ENCODE peak calls at places on chromosomes 16 and 17, in six cellular contexts. One of them, this sample, is unnamed.
A peak's percentile ranks its signal among the peaks of the same experiment; 100 is the strongest.

GRCh38 chr16:87314990-87315420 is 2.2 kb downstream of the C16orf95 start:
- DNase-seq in endothelial cell of umbilical vein: no peak
- DNase-seq in A549: no peak
- DNase-seq in H1: no peak
- DNase-seq in GM12878: no peak
- DNase-seq in K562: no peak
- DNase-seq in this sample: no peak

GRCh38 chr16:83762141-83763024 is 45.4 kb upstream of the HSBP1 start:
- DNase-seq in endothelial cell of umbilical vein: no peak
- DNase-seq in A549: no peak
- DNase-seq in H1: no peak
- DNase-seq in GM12878: no peak
- DNase-seq in K562: no peak
- DNase-seq in this sample: no peak

GRCh38 chr17:46964315-46965265 is 14.5 kb downstream of the RPRML start:
- DNase-seq in endothelial cell of umbilical vein: no peak
- DNase-seq in A549: no peak
- DNase-seq in H1: peak; percentile 66
- DNase-seq in GM12878: no peak
- DNase-seq in K562: peak; percentile 49
- DNase-seq in this sample: peak; percentile 47

GRCh38 chr16:85845276-85845675 is 45.8 kb downstream of the COX4I1 start:
- DNase-seq in endothelial cell of umbilical vein: no peak
- DNase-seq in A549: no peak
- DNase-seq in H1: no peak
- DNase-seq in GM12878: no peak
- DNase-seq in K562: no peak
- DNase-seq in this sample: no peak

GRCh38 chr17:35731239-35731931 is at the start of gene RASL10B:
- DNase-seq in endothelial cell of umbilical vein: peak; percentile 28
- DNase-seq in A549: no peak
- DNase-seq in H1: peak; percentile 85
- DNase-seq in GM12878: no peak
- DNase-seq in K562: peak; percentile 56
- DNase-seq in this sample: peak; percentile 42

GRCh38 chr17:27384721-27385120 is 71.5 kb upstream of the KSR1 start:
- DNase-seq in endothelial cell of umbilical vein: no peak
- DNase-seq in A549: no peak
- DNase-seq in H1: no peak
- DNase-seq in GM12878: no peak
- DNase-seq in K562: no peak
- DNase-seq in this sample: no peak

GRCh38 chr16:48597563-48598392 is 12.2 kb downstream of the N4BP1 start:
- DNase-seq in endothelial cell of umbilical vein: peak; percentile 46
- DNase-seq in A549: no peak
- DNase-seq in H1: no peak
- DNase-seq in GM12878: no peak
- DNase-seq in K562: no peak
- DNase-seq in this sample: peak; percentile 54

GRCh38 chr16:11181889-11182279 is 74.1 kb downstream of the SOCS1 start:
- DNase-seq in endothelial cell of umbilical vein: no peak
- DNase-seq in A549: no peak
- DNase-seq in H1: no peak
- DNase-seq in GM12878: peak; percentile 64
- DNase-seq in K562: no peak
- DNase-seq in this sample: peak; percentile 61

GRCh38 chr16:8998114-8998513 is 34.4 kb upstream of the USP7 start:
- DNase-seq in endothelial cell of umbilical vein: no peak
- DNase-seq in A549: no peak
- DNase-seq in H1: no peak
- DNase-seq in GM12878: no peak
- DNase-seq in K562: no peak
- DNase-seq in this sample: peak; percentile 55

GRCh38 chr17:80863626-80864025 is 128.0 kb upstream of the CHMP6 start:
- DNase-seq in endothelial cell of umbilical vein: no peak
- DNase-seq in A549: no peak
- DNase-seq in H1: no peak
- DNase-seq in GM12878: no peak
- DNase-seq in K562: no peak
- DNase-seq in this sample: no peak

DNA sequence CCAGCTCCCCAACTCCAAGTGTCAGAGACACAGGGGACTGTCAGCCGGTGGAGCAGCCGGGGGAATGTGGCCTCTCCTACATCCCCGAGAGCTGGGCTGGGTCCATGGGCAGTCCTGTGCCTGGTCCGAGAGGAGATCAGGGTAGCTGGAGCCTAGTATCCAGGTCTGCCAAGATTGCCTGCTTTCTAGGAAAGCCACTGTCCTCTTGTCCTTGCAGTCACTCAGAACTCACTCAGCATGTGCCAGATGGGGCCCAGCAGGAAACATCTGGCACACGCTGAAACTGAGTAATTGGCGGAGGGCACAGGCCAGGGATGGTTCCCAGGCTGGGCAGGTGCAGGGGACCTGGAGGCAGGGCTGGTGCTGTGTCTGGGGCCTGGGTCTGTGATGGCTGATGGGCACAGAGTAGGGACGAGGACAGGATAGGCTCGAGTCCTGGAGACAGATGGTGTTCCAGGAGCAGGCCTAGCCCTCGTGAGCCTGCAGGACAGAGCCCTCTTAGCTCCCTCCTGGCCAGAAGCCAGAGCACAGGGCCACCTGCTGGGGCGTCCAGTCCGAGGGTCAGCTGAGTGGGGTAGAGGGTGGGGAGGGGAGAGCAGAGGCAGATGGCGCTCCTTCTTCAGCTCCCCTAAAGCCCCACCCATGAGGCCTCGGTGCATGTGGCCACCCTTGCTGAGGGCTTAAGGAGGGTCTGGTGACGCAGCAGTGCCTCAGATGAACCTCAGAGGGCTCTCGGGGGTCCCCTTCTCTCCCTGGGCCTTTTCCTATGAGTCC is 31.1 kb downstream of the ADCY7 start:
- DNase-seq in endothelial cell of umbilical vein: no peak
- DNase-seq in A549: no peak
- DNase-seq in H1: no peak
- DNase-seq in GM12878: no peak
- DNase-seq in K562: no peak
- DNase-seq in this sample: no peak
- H3K4me3 ChIP-seq in endothelial cell of umbilical vein: no peak overlapping the region
- H3K4me3 ChIP-seq in A549: no peak overlapping the region
- H3K4me3 ChIP-seq in H1: no peak overlapping the region
- H3K4me3 ChIP-seq in GM12878: no peak overlapping the region
- H3K4me3 ChIP-seq in K562: no peak overlapping the region
- H3K4me3 ChIP-seq in this sample: no peak overlapping the region

GRCh38 chr17:73133911-73134649 is 30.7 kb upstream of the SSTR2 start:
- DNase-seq in endothelial cell of umbilical vein: no peak
- DNase-seq in A549: no peak
- DNase-seq in H1: no peak
- DNase-seq in GM12878: no peak
- DNase-seq in K562: no peak
- DNase-seq in this sample: peak; percentile 36

GRCh38 chr17:73138541-73139138 is 26.2 kb upstream of the SSTR2 start:
- DNase-seq in endothelial cell of umbilical vein: no peak
- DNase-seq in A549: no peak
- DNase-seq in H1: no peak
- DNase-seq in GM12878: no peak
- DNase-seq in K562: no peak
- DNase-seq in this sample: no peak

GRCh38 chr17:73137376-73137775 is 27.4 kb upstream of the SSTR2 start:
- DNase-seq in endothelial cell of umbilical vein: no peak
- DNase-seq in A549: no peak
- DNase-seq in H1: no peak
- DNase-seq in GM12878: no peak
- DNase-seq in K562: peak; percentile 18
- DNase-seq in this sample: no peak

GRCh38 chr17:73139296-73139695 is 25.5 kb upstream of the SSTR2 start:
- DNase-seq in endothelial cell of umbilical vein: no peak
- DNase-seq in A549: no peak
- DNase-seq in H1: no peak
- DNase-seq in GM12878: no peak
- DNase-seq in K562: no peak
- DNase-seq in this sample: no peak

DNA sequence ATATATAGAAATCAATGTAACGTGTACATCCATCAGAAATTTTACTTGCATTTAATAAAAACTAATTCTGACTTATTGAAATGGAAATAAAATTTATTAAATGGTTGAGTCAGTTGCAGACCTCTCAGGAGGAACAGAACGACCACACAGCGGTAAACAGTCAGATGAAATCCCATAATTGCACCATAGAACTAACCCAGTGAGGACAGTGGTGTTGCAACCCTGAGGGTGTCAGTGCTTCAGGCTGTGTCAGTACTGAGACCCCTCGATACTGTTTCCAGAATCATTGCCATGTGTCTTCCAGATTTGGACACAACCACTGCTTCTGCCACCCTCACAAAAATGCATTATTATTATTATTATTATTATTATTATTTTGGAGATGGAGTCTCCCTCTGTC is 29.0 kb upstream of the SSTR2 start:
- DNase-seq in endothelial cell of umbilical vein: no peak
- DNase-seq in A549: no peak
- DNase-seq in H1: no peak
- DNase-seq in GM12878: no peak
- DNase-seq in K562: no peak
- DNase-seq in this sample: peak; percentile 86
- TF ChIP-seq MAX in endothelial cell of umbilical vein: no peak
- TF ChIP-seq MAX in A549: no peak
- TF ChIP-seq MAX in H1: no peak
- TF ChIP-seq MAX in GM12878: no peak
- TF ChIP-seq MAX in K562: no peak
- TF ChIP-seq MAX in this sample: peak; percentile 28

GRCh38 chr16:28880589-28880915 is 2.3 kb downstream of the ATP2A1 start:
- DNase-seq in endothelial cell of umbilical vein: no peak
- DNase-seq in A549: no peak
- DNase-seq in H1: no peak
- DNase-seq in GM12878: no peak
- DNase-seq in K562: no peak
- DNase-seq in this sample: no peak
- H3K4me3 ChIP-seq in endothelial cell of umbilical vein: no peak overlapping the region
- H3K4me3 ChIP-seq in A549: no peak overlapping the region
- H3K4me3 ChIP-seq in H1: peak overlapping the region; percentile 51
- H3K4me3 ChIP-seq in GM12878: peak overlapping the region; percentile 40
- H3K4me3 ChIP-seq in K562: peak overlapping the region; percentile 82
- H3K4me3 ChIP-seq in this sample: no peak overlapping the region

GRCh38 chr17:83062011-83062817 is 17.2 kb upstream of the METRNL start:
- DNase-seq in endothelial cell of umbilical vein: no peak
- DNase-seq in A549: no peak
- DNase-seq in H1: peak; percentile 36
- DNase-seq in GM12878: no peak
- DNase-seq in K562: no peak
- DNase-seq in this sample: no peak
- TF ChIP-seq MAX in endothelial cell of umbilical vein: no peak
- TF ChIP-seq MAX in A549: no peak
- TF ChIP-seq MAX in H1: no peak
- TF ChIP-seq MAX in GM12878: no peak
- TF ChIP-seq MAX in K562: no peak
- TF ChIP-seq MAX in this sample: no peak

GRCh38 chr16:252366-253337 is 18.0 kb downstream of the FAM234A start:
- DNase-seq in endothelial cell of umbilical vein: peak; percentile 53
- DNase-seq in A549: no peak
- DNase-seq in H1: no peak
- DNase-seq in GM12878: peak; percentile 40
- DNase-seq in K562: peak; percentile 86
- DNase-seq in this sample: no peak
- H3K4me3 ChIP-seq in endothelial cell of umbilical vein: no peak overlapping the region
- H3K4me3 ChIP-seq in A549: no peak overlapping the region
- H3K4me3 ChIP-seq in H1: no peak overlapping the region
- H3K4me3 ChIP-seq in GM12878: peak overlapping the region; percentile 45
- H3K4me3 ChIP-seq in K562: no peak overlapping the region
- H3K4me3 ChIP-seq in this sample: no peak overlapping the region

GRCh38 chr16:79970091-79970490 is 369.6 kb upstream of the MAF start:
- DNase-seq in endothelial cell of umbilical vein: no peak
- DNase-seq in A549: no peak
- DNase-seq in H1: no peak
- DNase-seq in GM12878: no peak
- DNase-seq in K562: no peak
- DNase-seq in this sample: no peak
- TF ChIP-seq MAX in endothelial cell of umbilical vein: no peak
- TF ChIP-seq MAX in A549: no peak
- TF ChIP-seq MAX in H1: no peak
- TF ChIP-seq MAX in GM12878: no peak
- TF ChIP-seq MAX in K562: no peak
- TF ChIP-seq MAX in this sample: no peak

DNA sequence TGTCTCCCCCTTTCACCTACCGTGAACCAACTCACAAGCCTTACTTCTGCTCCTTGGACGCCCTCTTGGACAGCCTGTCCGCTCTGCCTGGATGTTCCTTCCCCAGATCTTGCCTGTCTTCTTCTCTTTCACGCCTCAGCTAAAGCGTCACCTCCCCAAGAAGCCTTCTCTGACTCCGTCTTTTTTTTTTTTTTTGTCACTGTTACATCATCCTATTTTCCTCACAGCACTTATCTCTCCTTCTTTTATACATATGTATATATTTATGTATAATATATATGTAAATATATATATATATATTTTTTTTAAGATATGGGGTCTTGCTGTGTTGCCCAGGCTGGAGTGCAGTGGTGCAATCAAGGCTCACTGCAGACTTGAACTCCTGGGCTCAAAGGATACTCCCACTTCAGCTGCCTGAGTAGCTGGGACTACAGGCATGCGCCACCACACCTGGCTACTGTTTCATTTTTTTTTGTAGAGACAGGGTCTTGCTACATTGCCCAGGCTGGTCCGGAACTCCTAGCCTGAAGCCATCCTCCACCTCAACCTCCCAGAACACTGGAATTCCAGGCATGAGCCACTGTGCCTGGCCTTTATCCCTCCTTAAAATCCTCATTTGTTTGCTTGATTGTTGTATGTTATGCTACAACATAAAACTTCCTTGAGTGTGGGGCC is 16.5 kb upstream of the AKTIP start:
- DNase-seq in endothelial cell of umbilical vein: no peak
- DNase-seq in A549: no peak
- DNase-seq in H1: no peak
- DNase-seq in GM12878: no peak
- DNase-seq in K562: no peak
- DNase-seq in this sample: no peak
- H3K4me3 ChIP-seq in endothelial cell of umbilical vein: no peak overlapping the region
- H3K4me3 ChIP-seq in A549: no peak overlapping the region
- H3K4me3 ChIP-seq in H1: no peak overlapping the region
- H3K4me3 ChIP-seq in GM12878: peak overlapping the region; percentile 44
- H3K4me3 ChIP-seq in K562: no peak overlapping the region
- H3K4me3 ChIP-seq in this sample: no peak overlapping the region

DNA sequence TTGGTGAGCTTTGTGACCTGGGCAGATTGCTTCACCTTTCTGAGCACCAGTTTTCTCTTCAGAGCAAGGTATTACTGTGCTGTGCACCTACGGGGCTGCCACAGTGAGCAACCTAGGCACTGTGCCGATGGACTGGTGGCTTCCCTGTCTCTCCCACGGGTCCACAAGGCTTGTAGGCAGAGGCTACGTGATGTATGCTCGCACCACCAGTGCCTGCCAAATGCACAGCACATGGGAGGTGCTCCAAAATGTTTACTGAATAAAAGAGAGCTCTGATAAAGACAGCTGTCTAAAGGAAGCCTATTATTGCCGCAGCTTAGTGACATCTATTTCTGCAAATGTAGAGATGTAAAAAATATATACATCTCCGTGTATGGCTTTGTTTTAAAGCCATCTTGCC is 139.2 kb downstream of the CDK5R1 start:
- DNase-seq in endothelial cell of umbilical vein: no peak
- DNase-seq in A549: no peak
- DNase-seq in H1: no peak
- DNase-seq in GM12878: no peak
- DNase-seq in K562: no peak
- DNase-seq in this sample: no peak
- TF ChIP-seq MAX in endothelial cell of umbilical vein: no peak
- TF ChIP-seq MAX in A549: no peak
- TF ChIP-seq MAX in H1: no peak
- TF ChIP-seq MAX in GM12878: no peak
- TF ChIP-seq MAX in K562: no peak
- TF ChIP-seq MAX in this sample: no peak

GRCh38 chr17:41440531-41441033 is at the start of gene KRT38:
- DNase-seq in endothelial cell of umbilical vein: no peak
- DNase-seq in A549: no peak
- DNase-seq in H1: no peak
- DNase-seq in GM12878: no peak
- DNase-seq in K562: no peak
- DNase-seq in this sample: no peak
- H3K4me3 ChIP-seq in endothelial cell of umbilical vein: no peak within 1 kb of the TSS
- H3K4me3 ChIP-seq in A549: no peak within 1 kb of the TSS
- H3K4me3 ChIP-seq in H1: no peak within 1 kb of the TSS
- H3K4me3 ChIP-seq in GM12878: no peak within 1 kb of the TSS
- H3K4me3 ChIP-seq in K562: no peak within 1 kb of the TSS
- H3K4me3 ChIP-seq in this sample: no peak within 1 kb of the TSS

This sample was measured in NB4.